ENCODE peak calls at places on chromosome 19, in five cellular contexts. One of them, this sample, is unnamed.

GRCh38 chr19:58123354-58123753 is 25.3 kb upstream of the ZSCAN18 start:
- DNase-seq in SK-N-SH: no peak
- DNase-seq in K562: no peak
- DNase-seq in A549: no peak
- DNase-seq in GM12878: no peak
- DNase-seq in this sample: no peak

GRCh38 chr19:51470966-51471365 is 7.4 kb upstream of the CEACAM18 start:
- DNase-seq in SK-N-SH: no peak
- DNase-seq in K562: peak; percentile 26
- DNase-seq in A549: no peak
- DNase-seq in GM12878: no peak
- DNase-seq in this sample: no peak

GRCh38 chr19:35249848-35250711 is 1.3 kb downstream of the LSR start:
- DNase-seq in SK-N-SH: no peak
- DNase-seq in K562: no peak
- DNase-seq in A549: no peak
- DNase-seq in GM12878: no peak
- DNase-seq in this sample: no peak

GRCh38 chr19:19111138-19111835 is 27.0 kb downstream of the TMEM161A start:
- DNase-seq in SK-N-SH: peak; percentile 14
- DNase-seq in K562: no peak
- DNase-seq in A549: no peak
- DNase-seq in GM12878: no peak
- DNase-seq in this sample: no peak

GRCh38 chr19:27764186-27764804 is 1448.7 kb downstream of the UQCRFS1 start:
- DNase-seq in SK-N-SH: no peak
- DNase-seq in K562: no peak
- DNase-seq in A549: no peak
- DNase-seq in GM12878: no peak
- DNase-seq in this sample: no peak

GRCh38 chr19:38073806-38074685 is 150.0 kb downstream of the DPF1 start:
- DNase-seq in SK-N-SH: peak; percentile 69
- DNase-seq in K562: no peak
- DNase-seq in A549: no peak
- DNase-seq in GM12878: no peak
- DNase-seq in this sample: peak; percentile 19

GRCh38 chr19:47296036-47296435 is 13.6 kb upstream of the C5AR1 start:
- DNase-seq in SK-N-SH: peak; percentile 78
- DNase-seq in K562: peak; percentile 79
- DNase-seq in A549: peak; percentile 88
- DNase-seq in GM12878: no peak
- DNase-seq in this sample: peak; percentile 74

GRCh38 chr19:37909661-37910199 is 2.7 kb downstream of the SIPA1L3 start:
- DNase-seq in SK-N-SH: no peak
- DNase-seq in K562: no peak
- DNase-seq in A549: no peak
- DNase-seq in GM12878: no peak
- DNase-seq in this sample: no peak

GRCh38 chr19:54556194-54556593 is 17.4 kb upstream of the LILRA2 start:
- DNase-seq in SK-N-SH: no peak
- DNase-seq in K562: no peak
- DNase-seq in A549: no peak
- DNase-seq in GM12878: no peak
- DNase-seq in this sample: no peak

GRCh38 chr19:47714339-47714738 is 1.1 kb downstream of the EHD2 start:
- DNase-seq in SK-N-SH: no peak
- DNase-seq in K562: no peak
- DNase-seq in A549: no peak
- DNase-seq in GM12878: no peak
- DNase-seq in this sample: no peak

GRCh38 chr19:49256691-49257090 is 68.3 kb downstream of the SLC6A16 start:
- DNase-seq in SK-N-SH: no peak
- DNase-seq in K562: no peak
- DNase-seq in A549: no peak
- DNase-seq in GM12878: no peak
- DNase-seq in this sample: no peak

GRCh38 chr19:57010541-57010940 is 109.2 kb upstream of the USP29 start:
- DNase-seq in SK-N-SH: no peak
- DNase-seq in K562: no peak
- DNase-seq in A549: no peak
- DNase-seq in GM12878: no peak
- DNase-seq in this sample: no peak

GRCh38 chr19:38781058-38781457 is 7.7 kb upstream of the LGALS7 start:
- DNase-seq in SK-N-SH: no peak
- DNase-seq in K562: peak; percentile 68
- DNase-seq in A549: no peak
- DNase-seq in GM12878: no peak
- DNase-seq in this sample: no peak

GRCh38 chr19:9847087-9847671 is 12.1 kb downstream of the PIN1 start:
- DNase-seq in SK-N-SH: peak; percentile 59
- DNase-seq in K562: peak; percentile 78
- DNase-seq in A549: peak; percentile 66
- DNase-seq in GM12878: no peak
- DNase-seq in this sample: peak; percentile 97

GRCh38 chr19:48537541-48537940 is 14.4 kb upstream of the SULT2B1 start:
- DNase-seq in SK-N-SH: no peak
- DNase-seq in K562: no peak
- DNase-seq in A549: no peak
- DNase-seq in GM12878: no peak
- DNase-seq in this sample: no peak

GRCh38 chr19:55418185-55418584 is 10.6 kb upstream of the UBE2S start:
- DNase-seq in SK-N-SH: peak; percentile 83
- DNase-seq in K562: peak; percentile 59
- DNase-seq in A549: peak; percentile 91
- DNase-seq in GM12878: no peak
- DNase-seq in this sample: peak; percentile 91

GRCh38 chr19:1979017-1979416 is 36.5 kb downstream of the BTBD2 start:
- DNase-seq in SK-N-SH: no peak
- DNase-seq in K562: no peak
- DNase-seq in A549: no peak
- DNase-seq in GM12878: no peak
- DNase-seq in this sample: no peak

GRCh38 chr19:56477429-56478338 is 539 bp upstream of the ZNF667 start:
- DNase-seq in SK-N-SH: peak; percentile 98
- DNase-seq in K562: peak; percentile 16
- DNase-seq in A549: no peak
- DNase-seq in GM12878: no peak
- DNase-seq in this sample: peak; percentile 91

GRCh38 chr19:58559275-58560006 is 1.0 kb upstream of the UBE2M start:
- DNase-seq in SK-N-SH: peak; percentile 93
- DNase-seq in K562: peak; percentile 94
- DNase-seq in A549: peak; percentile 99
- DNase-seq in GM12878: peak; percentile 76
- DNase-seq in this sample: peak; percentile 89

GRCh38 chr19:35457173-35457572 is 9.1 kb downstream of the FFAR2 start:
- DNase-seq in SK-N-SH: no peak
- DNase-seq in K562: peak; percentile 3
- DNase-seq in A549: no peak
- DNase-seq in GM12878: peak; percentile 68
- DNase-seq in this sample: no peak

GRCh38 chr19:3207466-3208242 is 16.8 kb upstream of the CELF5 start:
- DNase-seq in SK-N-SH: peak; percentile 51
- DNase-seq in K562: peak; percentile 68
- DNase-seq in A549: no peak
- DNase-seq in GM12878: no peak
- DNase-seq in this sample: no peak

GRCh38 chr19:47446534-47447469 is 24.9 kb downstream of the SLC8A2 start:
- DNase-seq in SK-N-SH: peak; percentile 90
- DNase-seq in K562: peak; percentile 84
- DNase-seq in A549: peak; percentile 81
- DNase-seq in GM12878: no peak
- DNase-seq in this sample: no peak

GRCh38 chr19:57245959-57246358 is 5.5 kb downstream of the ZNF805 start:
- DNase-seq in SK-N-SH: no peak
- DNase-seq in K562: no peak
- DNase-seq in A549: no peak
- DNase-seq in GM12878: no peak
- DNase-seq in this sample: no peak

GRCh38 chr19:2491130-2491801 is 15.3 kb downstream of the GADD45B start:
- DNase-seq in SK-N-SH: no peak
- DNase-seq in K562: no peak
- DNase-seq in A549: no peak
- DNase-seq in GM12878: no peak
- DNase-seq in this sample: peak; percentile 84

GRCh38 chr19:49553451-49554271 is 25.9 kb downstream of the RCN3 start:
- DNase-seq in SK-N-SH: no peak
- DNase-seq in K562: no peak
- DNase-seq in A549: no peak
- DNase-seq in GM12878: no peak
- DNase-seq in this sample: peak; percentile 69

GRCh38 chr19:18915639-18916038 is 3.5 kb downstream of the COPE start:
- DNase-seq in SK-N-SH: peak; percentile 80
- DNase-seq in K562: no peak
- DNase-seq in A549: no peak
- DNase-seq in GM12878: no peak
- DNase-seq in this sample: peak; percentile 30

GRCh38 chr19:5093297-5093858 is 124.5 kb downstream of the KDM4B start:
- DNase-seq in SK-N-SH: no peak
- DNase-seq in K562: peak; percentile 50
- DNase-seq in A549: no peak
- DNase-seq in GM12878: no peak
- DNase-seq in this sample: no peak
- H3K27ac ChIP-seq in SK-N-SH: no peak overlapping the region
- H3K27ac ChIP-seq in K562: peak overlapping the region; percentile 98
- H3K27ac ChIP-seq in A549: no peak overlapping the region
- H3K27ac ChIP-seq in GM12878: no peak overlapping the region
- H3K27ac ChIP-seq in this sample: no peak overlapping the region

DNA sequence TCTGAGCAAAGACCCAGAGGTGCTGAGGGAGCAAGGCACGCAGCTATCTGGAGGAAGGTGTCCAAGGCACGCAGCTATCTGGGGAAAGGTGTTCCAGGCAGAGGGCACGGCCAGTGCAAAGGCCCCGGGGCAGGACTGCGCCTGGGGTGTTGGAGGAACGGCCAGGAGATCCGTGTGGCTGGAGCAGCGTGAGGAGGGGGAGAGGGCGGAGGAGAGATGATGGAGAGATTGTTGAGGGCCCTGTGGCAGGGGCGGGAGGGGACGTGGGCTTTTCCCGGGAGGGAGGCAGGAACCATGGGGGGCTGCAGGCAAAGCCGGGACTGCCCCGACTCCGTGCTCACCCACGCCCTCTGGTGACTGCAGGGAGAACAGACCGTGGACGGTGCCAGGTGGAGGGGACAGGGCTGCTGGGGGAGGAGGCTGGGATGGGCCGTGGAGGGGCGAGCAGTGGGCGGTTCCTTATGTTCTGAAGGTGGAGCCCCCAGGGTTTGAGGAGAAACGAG is 13.3 kb upstream of the MISP start:
- DNase-seq in SK-N-SH: peak; percentile 95
- DNase-seq in K562: peak; percentile 91
- DNase-seq in A549: peak; percentile 55
- DNase-seq in GM12878: no peak
- DNase-seq in this sample: peak; percentile 16
- TF ChIP-seq RCOR1 in SK-N-SH: no peak
- TF ChIP-seq RCOR1 in K562: no peak
- TF ChIP-seq RCOR1 in A549: no peak
- TF ChIP-seq RCOR1 in GM12878: no peak
- TF ChIP-seq RCOR1 in this sample: no peak

DNA sequence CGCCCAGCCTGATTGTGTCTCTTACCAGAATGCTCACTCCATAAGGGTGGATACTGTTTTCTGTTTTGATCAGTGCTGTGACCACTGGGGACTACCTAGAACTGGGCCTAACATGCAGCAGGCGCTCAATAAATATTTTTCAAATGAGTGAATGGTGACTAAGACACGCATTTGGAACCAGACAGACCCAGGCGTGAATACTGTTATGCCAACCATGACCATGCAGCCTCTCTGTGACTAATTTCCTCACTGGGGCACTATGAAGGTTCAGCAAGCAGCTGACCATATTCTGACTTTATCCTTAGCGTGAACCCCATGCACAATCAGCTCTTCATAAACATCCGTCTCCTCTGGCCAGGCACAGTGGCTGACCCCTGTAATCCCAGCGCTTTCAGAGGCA is 13.0 kb upstream of the SPC24 start:
- DNase-seq in SK-N-SH: no peak
- DNase-seq in K562: no peak
- DNase-seq in A549: peak; percentile 49
- DNase-seq in GM12878: no peak
- DNase-seq in this sample: peak; percentile 97
- H3K27ac ChIP-seq in SK-N-SH: peak overlapping the region; percentile 85
- H3K27ac ChIP-seq in K562: no peak overlapping the region
- H3K27ac ChIP-seq in A549: peak overlapping the region; percentile 73
- H3K27ac ChIP-seq in GM12878: no peak overlapping the region
- H3K27ac ChIP-seq in this sample: peak overlapping the region; percentile 67

DNA sequence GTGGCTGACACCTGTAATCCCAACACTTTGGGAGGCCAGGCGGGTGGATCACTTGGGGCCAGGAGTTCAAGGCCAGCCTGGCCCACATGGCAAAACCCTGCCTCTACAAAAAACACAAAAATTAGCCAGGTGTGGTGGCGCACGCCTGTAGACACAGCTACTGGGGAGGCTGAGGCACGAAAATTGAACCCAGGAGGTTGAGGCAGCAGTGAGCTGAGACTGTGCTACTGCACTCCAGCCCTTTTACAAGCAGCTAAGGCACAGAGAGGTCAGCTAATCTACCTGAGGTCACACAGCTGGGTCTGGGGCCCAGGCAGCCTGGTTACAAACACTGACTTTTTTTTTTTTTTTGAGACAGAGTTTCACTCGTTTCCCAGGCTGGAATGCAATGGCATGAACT is 27.2 kb downstream of the MED26 start:
- DNase-seq in SK-N-SH: no peak
- DNase-seq in K562: no peak
- DNase-seq in A549: no peak
- DNase-seq in GM12878: no peak
- DNase-seq in this sample: no peak
- TF ChIP-seq RCOR1 in SK-N-SH: no peak
- TF ChIP-seq RCOR1 in K562: no peak
- TF ChIP-seq RCOR1 in A549: no peak
- TF ChIP-seq RCOR1 in GM12878: no peak
- TF ChIP-seq RCOR1 in this sample: no peak

DNA sequence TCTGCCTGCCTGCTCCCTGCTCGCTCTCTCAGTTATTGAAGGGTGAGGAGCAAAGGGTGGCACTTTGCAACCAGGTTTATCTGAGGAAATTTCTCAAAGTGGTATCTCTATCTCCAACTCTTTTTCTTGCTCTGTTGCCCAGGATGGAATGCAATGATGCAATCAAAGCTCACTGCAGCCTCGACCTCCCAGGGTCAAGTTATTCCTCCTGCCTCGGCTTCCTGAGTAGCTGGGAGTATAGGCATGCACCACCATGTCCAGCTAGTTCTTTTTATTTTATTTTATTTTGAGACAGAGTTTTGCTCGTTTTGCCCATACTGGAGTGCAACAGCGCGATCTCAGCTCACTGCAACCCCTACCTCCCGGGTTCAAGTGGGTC is 4.9 kb downstream of the ACTMAP start:
- DNase-seq in SK-N-SH: no peak
- DNase-seq in K562: no peak
- DNase-seq in A549: no peak
- DNase-seq in GM12878: no peak
- DNase-seq in this sample: peak; percentile 63
- H3K27ac ChIP-seq in SK-N-SH: peak overlapping the region; percentile 30
- H3K27ac ChIP-seq in K562: no peak overlapping the region
- H3K27ac ChIP-seq in A549: peak overlapping the region; percentile 64
- H3K27ac ChIP-seq in GM12878: no peak overlapping the region
- H3K27ac ChIP-seq in this sample: peak overlapping the region; percentile 85

This sample was measured in IMR-90.